ENCODE peak calls at places on chromosomes 5 and 9, in seven cellular contexts. B is KBM-7; F is lower leg skin; A is GM13976; C is effector CD8-positive, alpha-beta T cell; X is T-helper 9 cell; P is RKO. W is an unnamed sample.

GRCh38 chr5:10420468-10420867 is 21.2 kb upstream of the ROPN1L start:
- DNase-seq in B (no peak), F (no peak), A (no peak), C (no peak), X (no peak), P (no peak), W (no peak)

GRCh38 chr9:16458696-16459420 is 411.6 kb downstream of the BNC2 start:
- DNase-seq in B (no peak), F (no peak), A (no peak), C (no peak), X (no peak), P (peak), W (no peak)

GRCh38 chr5:1141827-1142226 is 30.0 kb upstream of the SLC12A7 start:
- DNase-seq in B (no peak), F (no peak), A (no peak), C (no peak), X (no peak), P (no peak), W (no peak)

GRCh38 chr9:37309136-37309535 is 113.4 kb upstream of the GRHPR start:
- DNase-seq in B (peak), F (no peak), A (peak), C (no peak), X (no peak), P (no peak), W (no peak)

GRCh38 chr9:109488791-109489492 is 9.2 kb downstream of the PTPN3 start:
- DNase-seq in B (no peak), F (no peak), A (no peak), C (no peak), X (no peak), P (no peak), W (no peak)

GRCh38 chr9:8842402-8843193 is 1043.0 kb upstream of the DMAC1 start:
- DNase-seq in B (no peak), F (no peak), A (no peak), C (no peak), X (no peak), P (no peak), W (no peak)

GRCh38 chr5:19902316-19902934 is 85.6 kb downstream of the CDH18 start:
- DNase-seq in B (no peak), F (no peak), A (no peak), C (no peak), X (no peak), P (no peak), W (no peak)

GRCh38 chr5:148224131-148224742 is 14.1 kb upstream of the MARCOL start:
- DNase-seq in B (no peak), F (no peak), A (no peak), C (no peak), X (no peak), P (peak), W (no peak)

GRCh38 chr9:95854386-95855015 is 21.0 kb upstream of the ERCC6L2 start:
- DNase-seq in B (no peak), F (no peak), A (no peak), C (no peak), X (no peak), P (peak), W (no peak)

GRCh38 chr5:139911425-139912120 is 116.0 kb downstream of the PSD2 start:
- DNase-seq in B (no peak), F (no peak), A (no peak), C (no peak), X (no peak), P (no peak), W (no peak)

GRCh38 chr9:87180361-87180760 is 233.1 kb upstream of the GAS1 start:
- DNase-seq in B (no peak), F (no peak), A (no peak), C (no peak), X (no peak), P (no peak), W (no peak)

GRCh38 chr9:121322737-121323448 is 47.2 kb downstream of the STOM start:
- DNase-seq in B (no peak), F (peak), A (no peak), C (no peak), X (no peak), P (no peak), W (no peak)

GRCh38 chr5:170648546-170648945 is 135.0 kb upstream of the GABRP start:
- DNase-seq in B (no peak), F (no peak), A (no peak), C (no peak), X (no peak), P (peak), W (no peak)

GRCh38 chr5:2173067-2173466 is 290.3 kb upstream of the IRX4 start:
- DNase-seq in B (no peak), F (no peak), A (no peak), C (no peak), X (no peak), P (no peak), W (no peak)

GRCh38 chr9:89523948-89524347 is 26.0 kb upstream of the SEMA4D start:
- DNase-seq in B (peak), F (no peak), A (no peak), C (no peak), X (peak), P (no peak), W (peak)

GRCh38 chr5:97133106-97133505 is 9.3 kb downstream of the LIX1 start:
- DNase-seq in B (peak), F (no peak), A (no peak), C (no peak), X (no peak), P (no peak), W (peak)

GRCh38 chr9:99660191-99660636 is 161.5 kb upstream of the NR4A3 start:
- DNase-seq in B (peak), F (no peak), A (peak), C (no peak), X (no peak), P (no peak), W (peak)

GRCh38 chr5:78808818-78809217 is 160.2 kb upstream of the LHFPL2 start:
- DNase-seq in B (no peak), F (no peak), A (no peak), C (no peak), X (no peak), P (no peak), W (no peak)

GRCh38 chr5:63931841-63932240 is 30.4 kb downstream of the HTR1A start:
- DNase-seq in B (no peak), F (no peak), A (no peak), C (no peak), X (no peak), P (no peak), W (no peak)

GRCh38 chr9:98569491-98569890 is 139.2 kb downstream of the GABBR2 start:
- DNase-seq in B (no peak), F (no peak), A (no peak), C (no peak), X (no peak), P (no peak), W (no peak)

GRCh38 chr9:21764736-21765245 is 37.6 kb upstream of the MTAP start:
- DNase-seq in B (no peak), F (no peak), A (no peak), C (no peak), X (no peak), P (no peak), W (no peak)

GRCh38 chr9:114399381-114399780 is 11.6 kb upstream of the AKNA start:
- DNase-seq in B (no peak), F (no peak), A (no peak), C (no peak), X (no peak), P (no peak), W (no peak)

GRCh38 chr9:136882109-136882946 is 4.0 kb upstream of the TRAF2 start:
- DNase-seq in B (peak), F (peak), A (peak), C (peak), X (peak), P (peak), W (no peak)

GRCh38 chr9:35490155-35490909 is 421 bp downstream of the RUSC2 start:
- DNase-seq in B (peak), F (peak), A (no peak), C (no peak), X (no peak), P (no peak), W (no peak)

GRCh38 chr5:36152324-36153298 is 700 bp downstream of the SKP2 start:
- DNase-seq in B (no peak), F (no peak), A (peak), C (no peak), X (no peak), P (peak), W (no peak)

GRCh38 chr9:21252727-21253547 is 13.1 kb upstream of the IFNA14 start:
- DNase-seq in B (peak), F (peak), A (peak), C (no peak), X (no peak), P (peak), W (peak)

GRCh38 chr5:174052636-174053035 is 7.1 kb downstream of the NSG2 start:
- DNase-seq in B (no peak), F (no peak), A (no peak), C (no peak), X (no peak), P (no peak), W (no peak)

GRCh38 chr5:62582198-62582597 is 3.6 kb downstream of the LRRC70 start:
- DNase-seq in B (no peak), F (no peak), A (no peak), C (no peak), X (no peak), P (no peak), W (no peak)

GRCh38 chr5:107505763-107506534 is 164.8 kb downstream of the EFNA5 start:
- DNase-seq in B (no peak), F (no peak), A (no peak), C (no peak), X (no peak), P (no peak), W (no peak)

GRCh38 chr5:112921031-112921832 is 795 bp downstream of the REEP5 start:
- DNase-seq in B (peak), F (peak), A (peak), C (peak), X (peak), P (peak), W (peak)

GRCh38 chr9:36999728-37000333 is 34.2 kb downstream of the PAX5 start:
- DNase-seq in B (no peak), F (no peak), A (no peak), C (no peak), X (no peak), P (no peak), W (peak)

GRCh38 chr5:89703799-89704198 is 705.8 kb downstream of the CETN3 start:
- DNase-seq in B (no peak), F (no peak), A (no peak), C (no peak), X (no peak), P (no peak), W (no peak)

W was measured in Kasumi-1.